ENCODE peak calls at places on chromosomes 13 and 19, in four cellular contexts. U is midbrain; A is NCI-H2081 treated with DMSO at 0.1 percent for 48 hours; X is stimulated activated CD4-positive, alpha-beta T cell treated with anti-CD3 and anti-CD28 coated beads, Interleukin-1b, Interleukin-23, amount 100 ng/mL, for 24 hours. S is an unnamed sample.

GRCh38 chr19:21848706-21849105 is 12.7 kb upstream of the ZNF43 start:
- DNase-seq in U (no peak), A (no peak), X (no peak), S (no peak)

GRCh38 chr19:18357442-18358264 is 17.3 kb downstream of the PGPEP1 start:
- DNase-seq in U (no peak), A (no peak), X (no peak), S (no peak)

GRCh38 chr19:35348909-35349611 is 1.4 kb downstream of the FFAR1 start:
- DNase-seq in U (no peak), A (no peak), X (no peak), S (no peak)

GRCh38 chr13:36715841-36716240 is 42.0 kb downstream of the SERTM1 start:
- DNase-seq in U (no peak), A (no peak), X (no peak), S (no peak)

GRCh38 chr19:1172353-1173159 is 1.5 kb downstream of the SBNO2 start:
- DNase-seq in U (no peak), A (no peak), X (no peak), S (peak)

GRCh38 chr19:43560687-43561086 is 14.6 kb downstream of the XRCC1 start:
- DNase-seq in U (no peak), A (no peak), X (no peak), S (no peak)

GRCh38 chr13:110200276-110200675 is 106.7 kb downstream of the COL4A1 start:
- DNase-seq in U (no peak), A (no peak), X (no peak), S (no peak)

GRCh38 chr13:29361716-29362115 is 233.8 kb downstream of the SLC7A1 start:
- DNase-seq in U (no peak), A (no peak), X (no peak), S (no peak)

GRCh38 chr13:46313441-46314257 is 73.4 kb downstream of the RUBCNL start:
- DNase-seq in U (no peak), A (no peak), X (no peak), S (no peak)

GRCh38 chr19:51726049-51726448 is 2.3 kb upstream of the HAS1 start:
- DNase-seq in U (peak), A (no peak), X (no peak), S (no peak)

GRCh38 chr19:42420055-42420544 is 7.1 kb downstream of the LIPE start:
- DNase-seq in U (peak), A (no peak), X (peak), S (no peak)

GRCh38 chr13:64758520-64758919 is 2471.6 kb downstream of the PCDH9 start:
- DNase-seq in U (no peak), A (no peak), X (no peak), S (no peak)

GRCh38 chr13:100875392-100876043 is 200.9 kb upstream of the TMTC4 start:
- DNase-seq in U (no peak), A (no peak), X (no peak), S (no peak)

GRCh38 chr19:31312004-31312403 is 37.2 kb downstream of the TSHZ3 start:
- DNase-seq in U (no peak), A (no peak), X (no peak), S (no peak)

GRCh38 chr19:50311723-50312635 is 17.2 kb downstream of the KCNC3 start:
- DNase-seq in U (no peak), A (no peak), X (no peak), S (peak)

GRCh38 chr13:31048521-31048920 is 113.2 kb downstream of the HSPH1 start:
- DNase-seq in U (no peak), A (no peak), X (no peak), S (no peak)

GRCh38 chr19:52464798-52465470 is 11.6 kb downstream of the ZNF578 start:
- DNase-seq in U (no peak), A (no peak), X (no peak), S (no peak)

GRCh38 chr13:47997384-47997783 is 3.7 kb downstream of the SUCLA2 start:
- DNase-seq in U (no peak), A (no peak), X (no peak), S (no peak)

GRCh38 chr19:39411006-39411831 is 1.2 kb upstream of the PLEKHG2 start:
- DNase-seq in U (no peak), A (no peak), X (no peak), S (no peak)

GRCh38 chr13:41699759-41700158 is 242.4 kb downstream of the RGCC start:
- DNase-seq in U (no peak), A (no peak), X (no peak), S (no peak)

GRCh38 chr13:99227909-99228688 is 27.4 kb downstream of the UBAC2 start:
- DNase-seq in U (no peak), A (no peak), X (no peak), S (no peak)

GRCh38 chr13:103730407-103730806 is 664.2 kb upstream of the SLC10A2 start:
- DNase-seq in U (no peak), A (no peak), X (no peak), S (no peak)

GRCh38 chr19:12969292-12969988 is at the start of gene DAND5:
- DNase-seq in U (peak), A (no peak), X (no peak), S (peak)